ENCODE peak calls at places on chromosome 7, in seven cellular contexts. One of them, this sample, is unnamed.

GRCh38 chr7:73451780-73452398 is 18.3 kb downstream of the FZD9 start:
- DNase-seq in lower lobe of right lung: no peak
- DNase-seq in tibial nerve: no peak
- DNase-seq in MM.1S: peak; percentile 40
- DNase-seq in NCI-H1092 treated with DMSO at 0.1 percent for 48 hours: peak; percentile 75
- DNase-seq in Calu3: peak; percentile 24
- DNase-seq in cardiac muscle cell: peak; percentile 77
- DNase-seq in this sample: peak; percentile 54

GRCh38 chr7:47472444-47473157 is 109.3 kb downstream of the TNS3 start:
- DNase-seq in lower lobe of right lung: no peak
- DNase-seq in tibial nerve: no peak
- DNase-seq in MM.1S: no peak
- DNase-seq in NCI-H1092 treated with DMSO at 0.1 percent for 48 hours: no peak
- DNase-seq in Calu3: no peak
- DNase-seq in cardiac muscle cell: no peak
- DNase-seq in this sample: no peak

GRCh38 chr7:36736827-36737211 is 12.5 kb upstream of the AOAH start:
- DNase-seq in lower lobe of right lung: peak; percentile 51
- DNase-seq in tibial nerve: no peak
- DNase-seq in MM.1S: peak; percentile 46
- DNase-seq in NCI-H1092 treated with DMSO at 0.1 percent for 48 hours: no peak
- DNase-seq in Calu3: no peak
- DNase-seq in cardiac muscle cell: no peak
- DNase-seq in this sample: no peak

GRCh38 chr7:4799508-4800268 is 24.3 kb downstream of the AP5Z1 start:
- DNase-seq in lower lobe of right lung: peak; percentile 48
- DNase-seq in tibial nerve: peak; percentile 48
- DNase-seq in MM.1S: no peak
- DNase-seq in NCI-H1092 treated with DMSO at 0.1 percent for 48 hours: no peak
- DNase-seq in Calu3: peak; percentile 21
- DNase-seq in cardiac muscle cell: peak; percentile 19
- DNase-seq in this sample: no peak

GRCh38 chr7:148585399-148585798 is 5.2 kb upstream of the C7orf33 start:
- DNase-seq in lower lobe of right lung: no peak
- DNase-seq in tibial nerve: no peak
- DNase-seq in MM.1S: no peak
- DNase-seq in NCI-H1092 treated with DMSO at 0.1 percent for 48 hours: no peak
- DNase-seq in Calu3: no peak
- DNase-seq in cardiac muscle cell: no peak
- DNase-seq in this sample: no peak

GRCh38 chr7:23930312-23930711 is 220.3 kb downstream of the STK31 start:
- DNase-seq in lower lobe of right lung: no peak
- DNase-seq in tibial nerve: no peak
- DNase-seq in MM.1S: no peak
- DNase-seq in NCI-H1092 treated with DMSO at 0.1 percent for 48 hours: no peak
- DNase-seq in Calu3: no peak
- DNase-seq in cardiac muscle cell: no peak
- DNase-seq in this sample: no peak

GRCh38 chr7:78683566-78683965 is 769.9 kb downstream of the MAGI2 start:
- DNase-seq in lower lobe of right lung: no peak
- DNase-seq in tibial nerve: no peak
- DNase-seq in MM.1S: no peak
- DNase-seq in NCI-H1092 treated with DMSO at 0.1 percent for 48 hours: no peak
- DNase-seq in Calu3: no peak
- DNase-seq in cardiac muscle cell: no peak
- DNase-seq in this sample: no peak

GRCh38 chr7:135334830-135335543 is 101.3 kb downstream of the STRA8 start:
- DNase-seq in lower lobe of right lung: no peak
- DNase-seq in tibial nerve: no peak
- DNase-seq in MM.1S: no peak
- DNase-seq in NCI-H1092 treated with DMSO at 0.1 percent for 48 hours: no peak
- DNase-seq in Calu3: no peak
- DNase-seq in cardiac muscle cell: no peak
- DNase-seq in this sample: no peak

GRCh38 chr7:68511281-68511680 is 1087.0 kb upstream of the AUTS2 start:
- DNase-seq in lower lobe of right lung: no peak
- DNase-seq in tibial nerve: no peak
- DNase-seq in MM.1S: no peak
- DNase-seq in NCI-H1092 treated with DMSO at 0.1 percent for 48 hours: peak; percentile 77
- DNase-seq in Calu3: no peak
- DNase-seq in cardiac muscle cell: no peak
- DNase-seq in this sample: peak; percentile 88

GRCh38 chr7:128665057-128665456 is 7.0 kb upstream of the GARIN1A start:
- DNase-seq in lower lobe of right lung: no peak
- DNase-seq in tibial nerve: no peak
- DNase-seq in MM.1S: no peak
- DNase-seq in NCI-H1092 treated with DMSO at 0.1 percent for 48 hours: no peak
- DNase-seq in Calu3: no peak
- DNase-seq in cardiac muscle cell: no peak
- DNase-seq in this sample: no peak

GRCh38 chr7:141654551-141654950 is 47.4 kb downstream of the DENND11 start:
- DNase-seq in lower lobe of right lung: no peak
- DNase-seq in tibial nerve: no peak
- DNase-seq in MM.1S: peak; percentile 69
- DNase-seq in NCI-H1092 treated with DMSO at 0.1 percent for 48 hours: peak; percentile 80
- DNase-seq in Calu3: peak; percentile 71
- DNase-seq in cardiac muscle cell: peak; percentile 80
- DNase-seq in this sample: peak; percentile 75

GRCh38 chr7:150986099-150986512 is 4.7 kb upstream of the NOS3 start:
- DNase-seq in lower lobe of right lung: no peak
- DNase-seq in tibial nerve: peak; percentile 25
- DNase-seq in MM.1S: peak; percentile 73
- DNase-seq in NCI-H1092 treated with DMSO at 0.1 percent for 48 hours: peak; percentile 83
- DNase-seq in Calu3: peak; percentile 74
- DNase-seq in cardiac muscle cell: peak; percentile 61
- DNase-seq in this sample: peak; percentile 82

GRCh38 chr7:132520591-132520990 is 55.7 kb downstream of the PLXNA4 start:
- DNase-seq in lower lobe of right lung: no peak
- DNase-seq in tibial nerve: no peak
- DNase-seq in MM.1S: no peak
- DNase-seq in NCI-H1092 treated with DMSO at 0.1 percent for 48 hours: no peak
- DNase-seq in Calu3: no peak
- DNase-seq in cardiac muscle cell: no peak
- DNase-seq in this sample: no peak

GRCh38 chr7:7122701-7123281 is 59.6 kb upstream of the C1GALT1 start:
- DNase-seq in lower lobe of right lung: no peak
- DNase-seq in tibial nerve: no peak
- DNase-seq in MM.1S: no peak
- DNase-seq in NCI-H1092 treated with DMSO at 0.1 percent for 48 hours: no peak
- DNase-seq in Calu3: no peak
- DNase-seq in cardiac muscle cell: peak; percentile 88
- DNase-seq in this sample: no peak

GRCh38 chr7:14761506-14762296 is 140.8 kb downstream of the DGKB start:
- DNase-seq in lower lobe of right lung: no peak
- DNase-seq in tibial nerve: no peak
- DNase-seq in MM.1S: no peak
- DNase-seq in NCI-H1092 treated with DMSO at 0.1 percent for 48 hours: peak; percentile 99
- DNase-seq in Calu3: no peak
- DNase-seq in cardiac muscle cell: peak; percentile 86
- DNase-seq in this sample: no peak

GRCh38 chr7:101625076-101625914 is 3.8 kb downstream of the MYL10 start:
- DNase-seq in lower lobe of right lung: no peak
- DNase-seq in tibial nerve: no peak
- DNase-seq in MM.1S: no peak
- DNase-seq in NCI-H1092 treated with DMSO at 0.1 percent for 48 hours: no peak
- DNase-seq in Calu3: no peak
- DNase-seq in cardiac muscle cell: peak; percentile 43
- DNase-seq in this sample: no peak

GRCh38 chr7:32871624-32872371 is 19.8 kb downstream of the KBTBD2 start:
- DNase-seq in lower lobe of right lung: no peak
- DNase-seq in tibial nerve: no peak
- DNase-seq in MM.1S: no peak
- DNase-seq in NCI-H1092 treated with DMSO at 0.1 percent for 48 hours: no peak
- DNase-seq in Calu3: no peak
- DNase-seq in cardiac muscle cell: no peak
- DNase-seq in this sample: no peak

GRCh38 chr7:47553309-47553708 is 28.6 kb downstream of the TNS3 start:
- DNase-seq in lower lobe of right lung: no peak
- DNase-seq in tibial nerve: no peak
- DNase-seq in MM.1S: no peak
- DNase-seq in NCI-H1092 treated with DMSO at 0.1 percent for 48 hours: no peak
- DNase-seq in Calu3: no peak
- DNase-seq in cardiac muscle cell: no peak
- DNase-seq in this sample: no peak

GRCh38 chr7:101171442-101171837 is 6.1 kb upstream of the VGF start:
- DNase-seq in lower lobe of right lung: no peak
- DNase-seq in tibial nerve: no peak
- DNase-seq in MM.1S: no peak
- DNase-seq in NCI-H1092 treated with DMSO at 0.1 percent for 48 hours: no peak
- DNase-seq in Calu3: no peak
- DNase-seq in cardiac muscle cell: no peak
- DNase-seq in this sample: no peak

GRCh38 chr7:44398506-44398905 is 73.1 kb upstream of the CAMK2B start:
- DNase-seq in lower lobe of right lung: no peak
- DNase-seq in tibial nerve: no peak
- DNase-seq in MM.1S: no peak
- DNase-seq in NCI-H1092 treated with DMSO at 0.1 percent for 48 hours: peak; percentile 12
- DNase-seq in Calu3: no peak
- DNase-seq in cardiac muscle cell: peak; percentile 22
- DNase-seq in this sample: no peak

GRCh38 chr7:133633055-133633454 is 380.2 kb downstream of the EXOC4 start:
- DNase-seq in lower lobe of right lung: no peak
- DNase-seq in tibial nerve: no peak
- DNase-seq in MM.1S: no peak
- DNase-seq in NCI-H1092 treated with DMSO at 0.1 percent for 48 hours: no peak
- DNase-seq in Calu3: peak; percentile 5
- DNase-seq in cardiac muscle cell: peak; percentile 76
- DNase-seq in this sample: no peak

GRCh38 chr7:43535031-43535451 is 47.9 kb upstream of the STK17A start:
- DNase-seq in lower lobe of right lung: no peak
- DNase-seq in tibial nerve: no peak
- DNase-seq in MM.1S: no peak
- DNase-seq in NCI-H1092 treated with DMSO at 0.1 percent for 48 hours: no peak
- DNase-seq in Calu3: no peak
- DNase-seq in cardiac muscle cell: peak; percentile 59
- DNase-seq in this sample: no peak

This sample was measured in retina.